ENCODE peak calls at places on chromosomes 11 and 22, in four cellular contexts. D is GM12878, Z is HepG2, Q is K562. A is an unnamed sample.

GRCh38 chr11:80414766-80415165 is 973.9 kb upstream of the TENM4 start:
- DNase-seq in D (no peak), Z (no peak), Q (no peak), A (no peak)

GRCh38 chr22:30284172-30284571 is 5.1 kb downstream of the CASTOR1 start:
- DNase-seq in D (no peak), Z (no peak), Q (peak; percentile 64), A (no peak)

GRCh38 chr11:109133159-109133558 is 288.8 kb upstream of the C11orf87 start:
- DNase-seq in D (no peak), Z (no peak), Q (no peak), A (no peak)

GRCh38 chr11:10669258-10670033 is 24.1 kb downstream of the IRAG1 start:
- DNase-seq in D (no peak), Z (no peak), Q (no peak), A (no peak)

GRCh38 chr11:119094816-119095065 is 6.9 kb downstream of the DPAGT1 start:
- DNase-seq in D (no peak), Z (peak; percentile 64), Q (peak; percentile 60), A (no peak)

GRCh38 chr11:40338739-40339138 is 1120.7 kb downstream of the LRRC4C start:
- DNase-seq in D (no peak), Z (no peak), Q (no peak), A (peak; percentile 8)

GRCh38 chr11:71470956-71471355 is 18.0 kb downstream of the NADSYN1 start:
- DNase-seq in D (no peak), Z (no peak), Q (no peak), A (no peak)

GRCh38 chr22:24486501-24486921 is 8.6 kb upstream of the UPB1 start:
- DNase-seq in D (no peak), Z (peak; percentile 44), Q (no peak), A (no peak)

GRCh38 chr11:46492540-46492939 is 101.0 kb upstream of the CHRM4 start:
- DNase-seq in D (no peak), Z (no peak), Q (no peak), A (no peak)

GRCh38 chr11:72814831-72815618 is 814 bp downstream of the ATG16L2 start:
- DNase-seq in D (no peak), Z (peak; percentile 54), Q (peak; percentile 69), A (peak; percentile 86)

GRCh38 chr11:30312243-30312642 is 10.7 kb upstream of the ARL14EP start:
- DNase-seq in D (no peak), Z (no peak), Q (no peak), A (no peak)

GRCh38 chr11:129209891-129210830 is 18.0 kb upstream of the ARHGAP32 start:
- DNase-seq in D (no peak), Z (no peak), Q (no peak), A (no peak)

GRCh38 chr11:90349741-90350140 is 126.9 kb upstream of the CHORDC1 start:
- DNase-seq in D (no peak), Z (no peak), Q (no peak), A (no peak)

GRCh38 chr11:134517621-134518293 is 105.7 kb upstream of the B3GAT1 start:
- DNase-seq in D (no peak), Z (no peak), Q (no peak), A (no peak)

GRCh38 chr22:46057206-46057605 is 80.2 kb upstream of the WNT7B start:
- DNase-seq in D (no peak), Z (no peak), Q (no peak), A (no peak)

GRCh38 chr22:25953276-25953675 is 211.3 kb downstream of the MYO18B start:
- DNase-seq in D (no peak), Z (peak; percentile 8), Q (no peak), A (no peak)

GRCh38 chr22:25956801-25957200 is 212.5 kb upstream of the SEZ6L start:
- DNase-seq in D (no peak), Z (no peak), Q (no peak), A (no peak)

GRCh38 chr22:25960375-25960774 is 208.9 kb upstream of the SEZ6L start:
- DNase-seq in D (no peak), Z (no peak), Q (no peak), A (no peak)

GRCh38 chr22:25953919-25954318 is 211.9 kb downstream of the MYO18B start:
- DNase-seq in D (no peak), Z (peak; percentile 90), Q (no peak), A (no peak)

GRCh38 chr22:25955323-25955722 is 213.3 kb downstream of the MYO18B start:
- DNase-seq in D (no peak), Z (no peak), Q (no peak), A (no peak)
- TF ChIP-seq POLR2AphosphoS2 in D (no peak), Z (no peak), Q (no peak), A (no peak)

GRCh38 chr11:130606781-130607511 is 158.5 kb downstream of the ADAMTS15 start:
- DNase-seq in D (no peak), Z (no peak), Q (no peak), A (no peak)
- TF ChIP-seq USF2 in D (no peak), Z (no peak), Q (no peak), A (no peak)

DNA sequence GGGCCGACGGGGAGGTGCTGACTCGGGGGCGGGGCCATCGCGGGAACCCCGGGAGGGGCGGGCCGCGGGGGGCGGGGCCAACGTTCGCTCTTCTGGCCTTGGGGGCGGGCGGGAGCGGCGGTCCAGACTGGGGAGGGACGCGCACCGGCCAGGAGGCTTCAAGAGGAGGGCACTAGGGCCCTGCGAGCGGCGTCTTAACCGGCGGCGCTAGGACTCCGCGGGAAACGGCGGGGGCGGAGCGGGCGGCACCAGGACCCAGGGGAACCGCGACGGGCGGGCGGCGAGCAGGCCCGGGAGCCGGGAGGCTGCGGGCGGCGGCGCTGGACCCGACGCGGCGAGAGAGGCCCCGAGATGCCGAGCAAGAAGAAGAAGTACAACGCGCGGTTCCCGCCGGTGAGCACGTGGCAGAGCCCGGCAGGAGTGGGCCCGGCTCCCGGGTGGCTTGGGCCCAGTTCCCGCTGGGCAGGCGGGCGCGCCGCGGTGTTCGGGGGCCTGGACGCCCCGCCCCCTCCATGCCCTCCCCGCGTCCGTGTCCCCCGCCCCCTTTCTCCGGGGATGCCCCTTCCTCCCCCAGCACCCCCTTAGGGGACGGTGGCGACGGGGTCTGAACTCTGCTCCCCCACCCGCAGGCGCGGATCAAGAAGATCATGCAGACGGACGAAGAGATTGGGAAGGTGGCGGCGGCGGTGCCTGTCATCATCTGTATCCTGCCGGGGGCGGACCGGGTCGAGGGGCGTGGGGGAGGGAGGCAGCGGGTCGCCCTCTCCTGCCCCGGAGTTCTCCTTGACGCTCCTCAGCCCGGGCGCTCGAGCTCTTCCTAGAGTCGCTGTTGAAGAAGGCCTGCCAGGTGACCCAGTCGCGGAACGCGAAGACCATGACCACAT is at the start of gene DRAP1:
- DNase-seq in D (peak; percentile 64), Z (peak; percentile 94), Q (peak; percentile 98), A (peak; percentile 99)
- TF ChIP-seq POLR2A in D (peak; percentile 55), Z (no peak), Q (peak; percentile 46), A (peak; percentile 50)

GRCh38 chr11:95230054-95231034 is 658 bp downstream of the SESN3 start:
- DNase-seq in D (no peak), Z (no peak), Q (peak; percentile 22), A (no peak)
- TF ChIP-seq POLR2AphosphoS2 in D (no peak), Z (no peak), Q (no peak), A (no peak)

GRCh38 chr11:58004664-58005063 is 19.0 kb upstream of the OR9Q1 start:
- DNase-seq in D (no peak), Z (no peak), Q (no peak), A (no peak)
- TF ChIP-seq USF2 in D (no peak), Z (no peak), Q (no peak), A (no peak)

GRCh38 chr11:69700278-69701140 is 3.3 kb downstream of the FGF19 start:
- DNase-seq in D (no peak), Z (peak; percentile 66), Q (peak; percentile 76), A (peak; percentile 59)

GRCh38 chr11:69697489-69697843 is 6.4 kb downstream of the FGF19 start:
- DNase-seq in D (no peak), Z (no peak), Q (no peak), A (no peak)

GRCh38 chr11:69697861-69698260 is 6.0 kb downstream of the FGF19 start:
- DNase-seq in D (no peak), Z (no peak), Q (no peak), A (no peak)

GRCh38 chr11:69698362-69698761 is 5.5 kb downstream of the FGF19 start:
- DNase-seq in D (no peak), Z (no peak), Q (no peak), A (no peak)

DNA sequence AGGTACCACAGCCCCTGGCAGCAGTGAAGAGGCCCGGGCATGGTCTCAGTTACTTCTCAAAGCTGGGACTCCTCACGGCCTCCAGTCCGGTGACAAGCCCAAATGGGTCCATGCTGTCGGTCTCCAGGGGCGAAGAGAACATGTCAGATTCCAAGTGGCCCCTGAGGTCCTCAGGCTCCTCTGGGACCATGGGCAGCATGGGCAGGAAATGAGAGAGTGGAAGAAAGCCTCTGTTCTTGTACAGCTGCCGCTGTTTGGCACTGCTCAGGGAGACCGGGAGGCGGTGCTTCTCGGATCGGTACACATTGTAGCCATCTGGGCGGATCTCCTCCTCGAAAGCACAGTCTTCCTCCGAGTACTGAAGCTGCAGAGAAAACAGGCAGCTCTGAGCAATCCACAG is 4.6 kb downstream of the FGF19 start:
- DNase-seq in D (no peak), Z (no peak), Q (no peak), A (no peak)
- TF ChIP-seq POLR2A in D (no peak), Z (no peak), Q (no peak), A (no peak)

GRCh38 chr22:37636186-37636948 is 3.1 kb upstream of the SH3BP1 start:
- DNase-seq in D (no peak), Z (no peak), Q (no peak), A (no peak)
- TF ChIP-seq POLR2AphosphoS2 in D (no peak), Z (no peak), Q (no peak), A (no peak)

GRCh38 chr22:39627208-39627607 is 56.7 kb downstream of the CACNA1I start:
- DNase-seq in D (no peak), Z (no peak), Q (no peak), A (no peak)
- TF ChIP-seq USF2 in D (no peak), Z (no peak), Q (no peak), A (no peak)